ENCODE peak calls at places on chromosomes 5 and 9, in four cellular contexts. I, Q, D and Y are unnamed samples.

GRCh38 chr9:14151451-14151850 is 162.5 kb downstream of the NFIB start:
- DNase-seq in D (no peak), I (no peak), Q (no peak), Y (no peak)

GRCh38 chr9:106958955-106959657 is 96.1 kb downstream of the ZNF462 start:
- DNase-seq in D (no peak), Q (peak; percentile 48), I (no peak), Y (peak; percentile 72)

GRCh38 chr9:27247756-27248155 is 49.2 kb downstream of the EQTN start:
- DNase-seq in I (peak; percentile 73), Q (peak; percentile 56), D (peak; percentile 43), Y (peak; percentile 63)

GRCh38 chr9:16867571-16868311 is 2.7 kb downstream of the BNC2 start:
- DNase-seq in Q (no peak), D (no peak), I (peak; percentile 84), Y (peak; percentile 70)

GRCh38 chr9:133750927-133751649 is 12.9 kb upstream of the SARDH start:
- DNase-seq in Q (no peak), D (no peak), I (no peak), Y (no peak)

GRCh38 chr5:143041-143440 is 48.3 kb upstream of the LRRC14B start:
- DNase-seq in D (no peak), Q (no peak), I (no peak), Y (no peak)

GRCh38 chr5:84487963-84488362 is 103.3 kb upstream of the EDIL3 start:
- DNase-seq in I (peak; percentile 97), Q (no peak), D (no peak), Y (peak; percentile 47)

GRCh38 chr5:97009212-97009898 is 73.5 kb downstream of the LNPEP start:
- DNase-seq in I (no peak), Q (no peak), D (no peak), Y (peak; percentile 18)

GRCh38 chr5:36607114-36607561 is 732 bp downstream of the SLC1A3 start:
- DNase-seq in D (no peak), Q (peak; percentile 46), I (peak; percentile 34), Y (peak; percentile 73)

GRCh38 chr5:162209005-162209605 is 141.5 kb downstream of the GABRG2 start:
- DNase-seq in Q (peak; percentile 1), D (peak; percentile 67), I (peak; percentile 6), Y (peak; percentile 1)

GRCh38 chr9:135530146-135530545 is 8.9 kb downstream of the LCN1 start:
- DNase-seq in Q (no peak), D (no peak), I (no peak), Y (no peak)

GRCh38 chr9:129631673-129632129 is 5.7 kb downstream of the NTMT1 start:
- DNase-seq in Q (no peak), D (no peak), I (no peak), Y (no peak)
- H3K27ac ChIP-seq in Q (peak overlapping the region; percentile 30), D (no peak overlapping the region), I (no peak overlapping the region), Y (peak overlapping the region; percentile 29)

GRCh38 chr5:149278811-149279210 is 7.2 kb downstream of the AFAP1L1 start:
- DNase-seq in I (no peak), D (no peak), Q (no peak), Y (no peak)

GRCh38 chr5:149280124-149280523 is 8.5 kb downstream of the AFAP1L1 start:
- DNase-seq in I (no peak), Q (no peak), D (no peak), Y (no peak)

GRCh38 chr5:149277821-149278220 is 6.2 kb downstream of the AFAP1L1 start:
- DNase-seq in Q (no peak), D (no peak), I (no peak), Y (no peak)

GRCh38 chr5:149280802-149281201 is 9.1 kb downstream of the AFAP1L1 start:
- DNase-seq in D (no peak), I (no peak), Q (no peak), Y (no peak)

DNA sequence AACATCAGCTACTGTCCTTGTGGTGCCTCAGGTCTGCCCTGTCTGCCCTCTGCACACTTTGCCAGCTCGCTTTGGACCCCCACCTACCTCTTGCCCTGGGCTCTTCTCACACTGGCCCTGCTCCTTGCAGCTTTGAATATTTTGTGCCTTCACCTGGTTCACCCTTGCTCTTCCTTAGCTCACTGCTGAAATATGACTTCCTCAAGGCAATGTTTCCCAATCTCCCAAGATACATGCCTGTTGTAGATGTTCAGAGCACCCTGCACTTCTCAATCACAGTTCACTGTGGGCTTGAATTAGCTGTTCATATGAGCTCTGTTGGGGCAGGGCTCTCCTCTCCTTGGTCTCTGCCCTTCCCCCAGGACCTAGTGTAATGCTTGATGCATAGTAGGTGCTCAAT is 8.0 kb downstream of the AFAP1L1 start:
- DNase-seq in I (no peak), Q (no peak), D (no peak), Y (no peak)
- H3K27ac ChIP-seq in I (no peak overlapping the region), Q (no peak overlapping the region), D (no peak overlapping the region), Y (no peak overlapping the region)

DNA sequence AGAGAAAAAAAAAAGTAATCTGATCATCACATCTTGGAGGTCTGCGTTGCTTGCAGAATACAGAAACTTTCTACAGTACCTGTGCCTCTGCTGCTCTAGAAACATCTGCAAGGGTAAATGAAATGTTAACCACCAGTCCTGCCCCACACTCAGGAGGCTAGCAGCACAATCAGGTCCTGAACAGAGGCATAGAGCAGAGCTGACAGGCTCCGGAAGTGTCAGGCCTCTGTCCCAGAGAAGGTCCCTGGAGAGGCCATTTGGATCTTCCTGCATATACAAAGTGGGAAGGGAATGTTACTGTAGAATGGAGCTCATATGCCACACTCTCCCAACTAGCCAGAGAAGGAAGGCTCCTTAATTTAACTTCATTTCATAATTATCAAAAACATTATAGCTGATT is 7.2 kb downstream of the NRG2 start:
- DNase-seq in D (no peak), Q (no peak), I (no peak), Y (no peak)
- H3K27ac ChIP-seq in D (no peak overlapping the region), Q (no peak overlapping the region), I (no peak overlapping the region), Y (no peak overlapping the region)

GRCh38 chr9:129028192-129028966 is at the start of gene SH3GLB2:
- DNase-seq in I (peak; percentile 91), D (no peak), Q (peak; percentile 86), Y (peak; percentile 96)

GRCh38 chr9:129030191-129030590 is 2.1 kb upstream of the SH3GLB2 start:
- DNase-seq in I (no peak), D (no peak), Q (peak; percentile 30), Y (no peak)

GRCh38 chr9:129027224-129027684 is 877 bp downstream of the SH3GLB2 start:
- DNase-seq in I (no peak), Q (peak; percentile 19), D (no peak), Y (peak; percentile 38)

GRCh38 chr9:129026442-129027223 is 1.5 kb downstream of the SH3GLB2 start:
- DNase-seq in Q (peak; percentile 29), I (no peak), D (no peak), Y (peak; percentile 25)

GRCh38 chr9:129027685-129028191 is 393 bp downstream of the SH3GLB2 start:
- DNase-seq in I (no peak), Q (peak; percentile 57), D (no peak), Y (no peak)
- H3K27ac ChIP-seq in I (peak overlapping the region; percentile 32), Q (peak overlapping the region; percentile 37), D (no peak overlapping the region), Y (no peak overlapping the region)

DNA sequence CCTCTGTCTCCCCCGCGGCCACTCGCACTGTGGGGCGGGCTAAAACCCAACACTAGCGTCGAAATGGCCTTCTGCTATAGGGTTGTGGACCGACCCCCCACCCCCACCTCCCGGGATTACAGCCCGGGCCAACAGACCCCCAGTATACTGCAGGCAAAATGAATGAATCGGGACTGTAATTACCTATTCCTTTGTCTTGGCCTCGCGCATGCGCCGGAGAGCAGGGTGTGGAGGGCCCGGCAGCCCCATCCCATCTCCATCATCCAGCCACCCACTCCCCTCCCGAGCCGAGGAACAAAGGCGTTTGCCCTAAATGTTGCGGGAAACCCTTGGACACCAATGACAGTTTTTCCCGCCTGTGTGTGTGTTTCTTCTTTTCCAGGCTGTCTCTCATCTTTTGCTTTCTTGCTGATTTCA is 1.6 kb downstream of the BASP1 start:
- DNase-seq in D (no peak), Q (peak; percentile 32), I (no peak), Y (peak; percentile 49)
- H3K27ac ChIP-seq in D (no peak overlapping the region), Q (peak overlapping the region; percentile 76), I (peak overlapping the region; percentile 92), Y (peak overlapping the region; percentile 88)